ENCODE peak calls at places on chromosomes 13 and 19, in seven cellular contexts. P is ELR; I is type B pancreatic cell; S is NCI-H1092; K is HS-5; G is Peyer's patch; Q is CD8-positive, alpha-beta T cell. O is an unnamed sample.

GRCh38 chr19:2607712-2608601 is 94.5 kb downstream of the GNG7 start:
- DNase-seq in G (peak; percentile 45), I (no peak), Q (peak; percentile 67), K (no peak), S (no peak), P (no peak), O (no peak)

GRCh38 chr13:28357846-28358496 is 137.0 kb downstream of the FLT1 start:
- DNase-seq in I (no peak), K (no peak), S (no peak), G (no peak), P (peak; percentile 35), Q (no peak), O (no peak)

GRCh38 chr13:33347866-33348265 is 62.3 kb upstream of the STARD13 start:
- DNase-seq in K (no peak), Q (no peak), G (no peak), P (no peak), I (no peak), S (no peak), O (no peak)

GRCh38 chr19:32936065-32936464 is 35.7 kb downstream of the CEP89 start:
- DNase-seq in S (no peak), I (no peak), P (no peak), K (no peak), Q (no peak), G (no peak), O (no peak)

GRCh38 chr13:110338441-110339101 is 31.5 kb downstream of the COL4A2 start:
- DNase-seq in I (no peak), G (no peak), Q (no peak), S (no peak), K (no peak), P (no peak), O (no peak)

GRCh38 chr19:12967907-12968306 is 1.5 kb upstream of the DAND5 start:
- DNase-seq in Q (no peak), K (no peak), G (no peak), P (peak; percentile 76), S (no peak), I (no peak), O (peak; percentile 48)

GRCh38 chr13:67792151-67792665 is 562.1 kb upstream of the PCDH9 start:
- DNase-seq in Q (no peak), S (peak; percentile 40), G (no peak), P (no peak), K (no peak), I (no peak), O (no peak)

GRCh38 chr19:46806651-46807050 is 18.3 kb upstream of the SLC1A5 start:
- DNase-seq in P (no peak), Q (no peak), S (no peak), K (no peak), I (no peak), G (no peak), O (no peak)

GRCh38 chr13:50370303-50370950 is 355.2 kb downstream of the KCNRG start:
- DNase-seq in P (no peak), K (no peak), S (no peak), G (no peak), I (no peak), Q (no peak), O (no peak)

GRCh38 chr19:42555801-42556200 is 27.5 kb upstream of the CEACAM1 start:
- DNase-seq in S (no peak), Q (no peak), I (no peak), K (no peak), P (no peak), G (no peak), O (no peak)

GRCh38 chr13:35127466-35127865 is 185.4 kb downstream of the NBEA start:
- DNase-seq in P (no peak), S (no peak), K (no peak), Q (no peak), I (no peak), G (no peak), O (no peak)

GRCh38 chr13:113838711-113839201 is 25.1 kb downstream of the GAS6 start:
- DNase-seq in I (no peak), Q (no peak), S (no peak), K (no peak), P (no peak), G (peak; percentile 42), O (no peak)

GRCh38 chr13:23570931-23571330 is 719 bp downstream of the TNFRSF19 start:
- DNase-seq in G (no peak), K (no peak), I (no peak), Q (no peak), S (no peak), P (peak; percentile 20), O (no peak)

GRCh38 chr19:49799798-49800376 is 13.2 kb downstream of the FUZ start:
- DNase-seq in K (no peak), S (no peak), I (no peak), P (no peak), G (no peak), Q (no peak), O (no peak)

GRCh38 chr19:55275851-55276719 is 3.8 kb downstream of the HSPBP1 start:
- DNase-seq in S (no peak), G (no peak), I (no peak), Q (no peak), K (no peak), P (no peak), O (no peak)

GRCh38 chr19:8357007-8357521 is 6.9 kb upstream of the ANGPTL4 start:
- DNase-seq in I (no peak), Q (no peak), P (no peak), K (no peak), G (no peak), S (no peak), O (no peak)

GRCh38 chr13:41603917-41604316 is 146.6 kb downstream of the RGCC start:
- DNase-seq in G (no peak), Q (no peak), I (no peak), K (no peak), P (peak; percentile 88), S (no peak), O (peak; percentile 8)

GRCh38 chr13:76210262-76210661 is 574.1 kb downstream of the LMO7 start:
- DNase-seq in S (no peak), I (no peak), G (no peak), Q (no peak), K (no peak), P (no peak), O (no peak)

GRCh38 chr19:7554990-7555864 is 19.7 kb downstream of the PNPLA6 start:
- DNase-seq in Q (no peak), G (no peak), S (no peak), I (no peak), K (no peak), P (peak; percentile 30), O (peak; percentile 64)

GRCh38 chr13:26379831-26380230 is 125.9 kb downstream of the CDK8 start:
- DNase-seq in P (no peak), Q (no peak), I (no peak), K (no peak), G (no peak), S (no peak), O (no peak)

GRCh38 chr19:38534574-38534973 is 83.2 kb downstream of the MAP4K1 start:
- DNase-seq in Q (no peak), I (no peak), G (no peak), P (no peak), S (no peak), K (no peak), O (no peak)

GRCh38 chr13:108560092-108560491 is 69.3 kb upstream of the MYO16 start:
- DNase-seq in S (no peak), Q (no peak), P (no peak), G (no peak), K (no peak), I (no peak), O (no peak)

GRCh38 chr13:98751397-98752110 is 918 bp downstream of the SLC15A1 start:
- DNase-seq in I (no peak), Q (no peak), S (no peak), P (peak; percentile 30), G (peak; percentile 69), K (no peak), O (no peak)

GRCh38 chr13:98108330-98108729 is 34.6 kb upstream of the FARP1 start:
- DNase-seq in Q (no peak), K (no peak), G (no peak), P (no peak), I (no peak), S (no peak), O (no peak)

GRCh38 chr13:29934531-29935308 is 84.3 kb upstream of the UBL3 start:
- DNase-seq in S (no peak), Q (no peak), I (no peak), P (no peak), K (no peak), G (no peak), O (no peak)

GRCh38 chr19:3042545-3043267 is 13.6 kb upstream of the TLE2 start:
- DNase-seq in I (no peak), G (no peak), Q (no peak), K (no peak), S (no peak), P (no peak), O (no peak)

GRCh38 chr19:5806133-5806489 is 1.2 kb downstream of the NRTN start:
- DNase-seq in G (peak; percentile 51), Q (no peak), K (no peak), S (no peak), I (no peak), P (no peak), O (no peak)

GRCh38 chr13:45674908-45675307 is 27.2 kb upstream of the CBY2 start:
- DNase-seq in I (no peak), Q (no peak), P (peak; percentile 79), K (peak; percentile 64), S (no peak), G (no peak), O (peak; percentile 92)

GRCh38 chr13:29005035-29005434 is 184.9 kb downstream of the MTUS2 start:
- DNase-seq in P (no peak), K (no peak), I (no peak), Q (no peak), G (no peak), S (no peak), O (no peak)

GRCh38 chr13:25920931-25921330 is 130.9 kb downstream of the SHISA2 start:
- DNase-seq in G (no peak), Q (no peak), S (no peak), I (no peak), P (no peak), K (no peak), O (no peak)